ENCODE peak calls at places on chromosomes 7 and 10, in ten cellular contexts. C, S, G, E, H, J, R, L, M and T are unnamed samples.

GRCh38 chr7:5602734-5603133 is 178.7 kb downstream of the RNF216 start:
- DNase-seq in C (no peak), S (no peak), G (no peak), E (no peak), H (no peak), J (no peak), R (no peak), L (no peak), M (no peak), T (no peak)

GRCh38 chr7:158616050-158616449 is 28.4 kb upstream of the PTPRN2 start:
- DNase-seq in C (no peak), S (no peak), G (no peak), E (no peak), H (no peak), J (no peak), R (no peak), L (no peak), M (no peak), T (no peak)

GRCh38 chr10:120503695-120504094 is 46.7 kb downstream of the PLPP4 start:
- DNase-seq in C (no peak), S (no peak), G (peak; percentile 7), E (no peak), H (no peak), J (no peak), R (no peak), L (no peak), M (no peak), T (no peak)

GRCh38 chr7:114842551-114843065 is 79.3 kb upstream of the MDFIC start:
- DNase-seq in C (no peak), S (no peak), G (no peak), E (no peak), H (no peak), J (no peak), R (no peak), L (no peak), M (no peak), T (no peak)

GRCh38 chr7:107999814-108000560 is 3.0 kb downstream of the LAMB1 start:
- DNase-seq in C (no peak), S (no peak), G (no peak), E (no peak), H (no peak), J (no peak), R (no peak), L (no peak), M (no peak), T (no peak)

GRCh38 chr7:8214162-8214897 is 47.6 kb downstream of the ICA1 start:
- DNase-seq in C (no peak), S (no peak), G (no peak), E (no peak), H (no peak), J (no peak), R (no peak), L (no peak), M (no peak), T (no peak)

GRCh38 chr10:132700168-132701098 is 85.5 kb downstream of the NKX6-2 start:
- DNase-seq in C (no peak), S (peak; percentile 72), G (no peak), E (no peak), H (peak; percentile 31), J (no peak), R (no peak), L (no peak), M (no peak), T (no peak)

GRCh38 chr10:99339077-99339476 is 9.9 kb downstream of the CNNM1 start:
- DNase-seq in C (no peak), S (no peak), G (no peak), E (no peak), H (no peak), J (no peak), R (no peak), L (no peak), M (no peak), T (no peak)

GRCh38 chr7:47698386-47698785 is 116.5 kb upstream of the TNS3 start:
- DNase-seq in C (no peak), S (no peak), G (no peak), E (no peak), H (no peak), J (no peak), R (no peak), L (no peak), M (no peak), T (no peak)